ENCODE peak calls at places on chromosomes 12 and 14, in eight cellular contexts. T is K562, O is A549, C is endothelial cell of umbilical vein, D is HepG2, R is HCT116, P is H1, K is GM12878. W is an unnamed sample.

GRCh38 chr14:104356738-104357688 is 218.6 kb downstream of the KIF26A start:
- DNase-seq in R (no peak), K (no peak), C (no peak), D (no peak), T (peak), P (no peak), O (no peak), W (no peak)

GRCh38 chr14:33941727-33942126 is 9.1 kb downstream of the EGLN3 start:
- DNase-seq in D (no peak), P (no peak), R (no peak), O (no peak), C (no peak), T (peak), K (no peak), W (no peak)

GRCh38 chr12:31324116-31324844 is 1.7 kb downstream of the SINHCAF start:
- DNase-seq in O (peak), D (peak), C (peak), R (peak), P (peak), K (no peak), T (peak), W (peak)

GRCh38 chr12:52975204-52975603 is 26.3 kb downstream of the KRT18 start:
- DNase-seq in R (no peak), D (peak), K (no peak), C (no peak), O (no peak), T (peak), P (no peak), W (no peak)

GRCh38 chr12:54479421-54479820 is 6.0 kb upstream of the GTSF1 start:
- DNase-seq in C (no peak), O (no peak), T (no peak), K (no peak), P (no peak), R (no peak), D (no peak), W (no peak)

GRCh38 chr12:107776171-107776570 is 1.7 kb downstream of the ASCL4 start:
- DNase-seq in R (no peak), D (no peak), O (no peak), T (no peak), C (no peak), P (no peak), K (no peak), W (no peak)

GRCh38 chr12:84642201-84642600 is 270.4 kb downstream of the SLC6A15 start:
- DNase-seq in C (no peak), K (no peak), P (no peak), T (no peak), R (no peak), O (no peak), D (no peak), W (no peak)

GRCh38 chr14:106228541-106229158 is 702.3 kb downstream of the TMEM121 start:
- DNase-seq in O (no peak), P (no peak), C (no peak), K (no peak), R (no peak), D (no peak), T (no peak), W (no peak)

GRCh38 chr12:91098942-91099341 is 12.4 kb downstream of the LUM start:
- DNase-seq in D (no peak), C (no peak), O (peak), P (no peak), K (no peak), T (no peak), R (peak), W (no peak)

GRCh38 chr12:91103101-91103500 is 8.2 kb downstream of the LUM start:
- DNase-seq in K (no peak), R (no peak), T (no peak), D (no peak), P (no peak), C (no peak), O (no peak), W (no peak)

GRCh38 chr12:91099373-91099772 is 11.9 kb downstream of the LUM start:
- DNase-seq in P (no peak), T (no peak), D (no peak), R (no peak), O (no peak), C (no peak), K (no peak), W (no peak)

GRCh38 chr12:91099836-91100235 is 11.5 kb downstream of the LUM start:
- DNase-seq in T (no peak), R (no peak), O (no peak), P (no peak), K (no peak), D (no peak), C (no peak), W (no peak)

DNA sequence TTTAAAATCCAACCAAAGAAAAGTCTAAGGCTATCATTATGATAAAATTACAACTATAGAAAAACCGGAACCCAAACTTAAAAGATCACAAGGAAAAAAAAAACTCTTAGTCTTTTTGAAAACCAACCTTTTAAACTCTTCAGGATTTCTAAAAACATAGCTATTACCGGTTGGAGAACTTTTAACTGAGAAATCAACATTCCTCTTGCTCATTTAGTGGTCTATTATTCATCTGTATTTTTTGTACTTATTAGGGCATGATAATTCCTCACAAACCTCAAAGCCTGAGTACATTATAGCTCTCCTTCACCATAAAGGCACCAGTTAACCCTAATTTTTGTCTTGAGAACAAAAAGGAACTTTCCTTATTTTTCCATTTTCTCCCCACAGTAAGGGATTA is 10.4 kb downstream of the LUM start:
- DNase-seq in D (no peak), T (no peak), C (no peak), P (no peak), O (no peak), R (no peak), K (no peak), W (no peak)
- TF ChIP-seq MAX in D (no peak), T (no peak), C (no peak), P (no peak), O (no peak), R (no peak), K (no peak), W (no peak)

DNA sequence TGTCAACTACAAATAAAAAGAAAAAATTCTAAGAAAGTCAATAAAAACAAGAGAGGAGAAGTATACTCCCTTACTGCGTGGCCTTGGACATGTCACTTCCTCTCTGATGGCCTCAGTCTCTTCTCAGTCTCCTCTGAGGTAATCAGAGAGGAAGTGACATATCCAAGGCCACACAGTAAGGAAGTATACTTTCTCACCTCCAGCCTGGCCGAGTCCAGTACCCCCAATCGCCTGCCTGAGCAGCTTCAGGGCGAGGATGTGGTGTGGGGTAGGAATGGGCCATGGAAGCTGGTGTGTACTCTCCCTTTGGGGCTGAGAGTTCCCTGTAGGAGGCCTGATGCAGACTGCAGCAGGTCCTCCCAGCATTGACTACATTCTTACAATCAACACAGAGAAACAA is 15.8 kb downstream of the VDR start:
- DNase-seq in K (no peak), C (no peak), T (no peak), P (no peak), D (no peak), O (no peak), R (no peak), W (peak)
- TF ChIP-seq POLR2A in K (peak), C (no peak), T (no peak), P (no peak), D (no peak), O (no peak), R (no peak), W (peak)

DNA sequence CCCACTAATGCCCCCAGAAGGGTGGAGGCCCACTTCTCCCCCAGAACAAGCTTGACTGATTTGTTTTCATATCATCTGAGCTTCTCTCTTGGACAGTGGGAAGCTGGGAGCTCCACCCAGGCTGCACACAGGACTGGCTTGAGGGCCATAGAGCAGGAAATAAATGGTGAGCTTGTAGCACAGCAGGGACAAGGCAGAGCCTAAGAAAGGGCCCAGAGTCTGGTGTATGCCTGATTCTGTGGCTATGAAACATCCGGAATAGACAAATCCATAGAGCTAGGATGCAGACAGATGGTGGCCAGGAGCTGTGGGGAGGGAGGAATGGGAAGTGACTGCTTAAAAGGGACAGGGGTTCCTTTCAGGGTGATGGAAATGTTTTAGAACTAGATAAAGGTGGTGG is 79.0 kb downstream of the ARL6IP4 start:
- DNase-seq in K (no peak), C (no peak), R (no peak), D (no peak), T (no peak), P (no peak), O (no peak), W (no peak)
- TF ChIP-seq MAX in K (no peak), C (no peak), R (no peak), D (no peak), T (no peak), P (no peak), O (no peak), W (no peak)

GRCh38 chr12:27336254-27336653 is 3.6 kb downstream of the BMAL2 start:
- DNase-seq in K (no peak), P (no peak), T (no peak), D (no peak), C (no peak), O (no peak), R (no peak), W (no peak)
- TF ChIP-seq POLR2A in K (no peak), P (no peak), T (no peak), D (no peak), C (no peak), O (no peak), R (no peak), W (no peak)

GRCh38 chr12:110782922-110783321 is 40.2 kb upstream of the PPP1CC start:
- DNase-seq in P (no peak), O (no peak), K (no peak), T (no peak), D (no peak), R (no peak), C (no peak), W (no peak)

GRCh38 chr12:110780448-110780847 is 37.8 kb upstream of the PPP1CC start:
- DNase-seq in O (no peak), K (no peak), C (no peak), P (no peak), R (no peak), D (no peak), T (no peak), W (no peak)

GRCh38 chr12:110778801-110779577 is 36.3 kb upstream of the PPP1CC start:
- DNase-seq in K (no peak), O (no peak), P (no peak), T (no peak), D (no peak), R (no peak), C (no peak), W (peak)

GRCh38 chr12:110785240-110785639 is 42.5 kb upstream of the PPP1CC start:
- DNase-seq in O (peak), P (no peak), C (no peak), T (peak), D (no peak), K (no peak), R (peak), W (no peak)

DNA sequence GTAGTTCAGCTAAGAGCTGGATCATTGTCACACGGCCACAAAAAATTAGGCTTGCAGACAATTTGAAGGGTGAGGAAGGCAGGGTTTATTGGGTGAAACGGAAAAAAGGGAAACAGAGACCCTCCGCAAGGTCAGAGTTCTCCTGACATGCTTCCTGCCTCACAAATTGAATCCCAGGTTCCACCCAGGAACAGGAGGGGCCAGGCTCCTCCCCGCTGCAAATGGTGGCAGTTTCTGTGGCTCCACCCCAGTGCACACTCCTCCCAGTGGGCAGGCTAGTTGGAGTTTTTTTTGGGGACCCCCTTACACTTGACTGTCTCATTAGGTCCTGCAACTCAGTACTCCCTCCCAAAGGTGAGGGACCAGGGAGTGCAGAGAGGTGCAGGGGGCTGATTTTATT is 39.4 kb upstream of the PPP1CC start:
- DNase-seq in T (peak), R (no peak), C (no peak), P (no peak), O (no peak), K (no peak), D (no peak), W (peak)
- TF ChIP-seq MAX in T (no peak), R (no peak), C (no peak), P (no peak), O (no peak), K (no peak), D (no peak), W (no peak)

DNA sequence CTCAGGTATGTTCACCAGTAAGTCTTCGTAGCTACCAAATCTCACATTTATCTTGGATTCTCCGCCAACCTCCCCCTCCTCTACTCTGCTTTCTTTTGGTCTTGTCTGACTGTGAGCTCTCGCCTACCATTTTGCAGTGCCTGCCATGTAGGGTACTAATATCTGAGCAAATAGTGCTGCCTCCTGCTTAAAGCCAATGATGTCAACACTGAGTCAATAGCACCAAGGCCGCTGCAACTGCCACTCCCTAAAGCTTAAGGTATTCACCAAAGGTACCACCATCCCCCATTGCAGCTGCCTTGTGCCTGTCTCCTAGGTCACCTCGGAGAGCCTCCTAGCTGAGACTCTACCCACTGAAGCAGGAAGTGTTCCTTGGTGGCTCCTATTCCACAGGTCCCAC is 114.8 kb upstream of the FUT8 start:
- DNase-seq in P (no peak), K (no peak), D (peak), C (no peak), R (no peak), T (no peak), O (peak), W (no peak)
- TF ChIP-seq POLR2A in P (no peak), K (no peak), D (no peak), C (no peak), R (no peak), T (no peak), O (no peak), W (no peak)

GRCh38 chr12:78085562-78086182 is 255.0 kb downstream of the NAV3 start:
- DNase-seq in C (no peak), R (no peak), P (no peak), D (no peak), T (no peak), K (no peak), O (no peak), W (no peak)
- TF ChIP-seq MAX in C (no peak), R (no peak), P (no peak), D (no peak), T (no peak), K (no peak), O (no peak), W (no peak)